ENCODE peak calls at places on chromosomes 13 and 19, in ten cellular contexts. D is adrenal gland, J is ovary, Y is tibial nerve, E is A549, H is IMR-90, K is spleen, Q is body of pancreas, M is stomach, U is H1. O is an unnamed sample.
A peak's percentile ranks its signal among the peaks of the same experiment; 100 is the strongest.

GRCh38 chr13:112442483-112443090 is 66.4 kb downstream of the SPACA7 start:
- DNase-seq in E (no peak), U (no peak), J (no peak), H (peak; percentile 5), M (no peak), Q (no peak), Y (no peak), K (peak; percentile 38), D (peak; percentile 23), O (no peak)

GRCh38 chr19:54456423-54457373 is 6.9 kb downstream of the LENG9 start:
- DNase-seq in Q (no peak), H (no peak), U (no peak), E (no peak), K (peak; percentile 75), M (no peak), J (no peak), D (no peak), Y (no peak), O (no peak)

GRCh38 chr13:56735537-56735942 is 405.2 kb upstream of the PRR20A start:
- DNase-seq in E (no peak), D (no peak), Y (no peak), Q (no peak), H (no peak), U (no peak), M (no peak), J (no peak), K (peak; percentile 50), O (no peak)

GRCh38 chr19:14369399-14370168 is 11.7 kb upstream of the ADGRE5 start:
- DNase-seq in H (peak; percentile 64), D (peak; percentile 62), Q (no peak), M (no peak), E (no peak), U (no peak), Y (no peak), J (no peak), K (no peak), O (no peak)

GRCh38 chr13:108533842-108534241 is 95.6 kb upstream of the MYO16 start:
- DNase-seq in E (no peak), K (no peak), H (no peak), Q (no peak), D (no peak), M (no peak), Y (no peak), J (no peak), U (no peak), O (no peak)

GRCh38 chr19:18173572-18174294 is at the start of gene IFI30:
- DNase-seq in M (peak; percentile 96), E (peak; percentile 45), J (peak; percentile 80), K (peak; percentile 97), H (no peak), D (peak; percentile 85), Q (peak; percentile 96), Y (peak; percentile 66), U (peak; percentile 84), O (peak; percentile 73)

GRCh38 chr19:33459691-33460090 is 61.9 kb downstream of the PEPD start:
- DNase-seq in U (no peak), K (peak; percentile 49), D (peak; percentile 38), H (no peak), Q (no peak), J (no peak), M (no peak), Y (no peak), E (no peak), O (no peak)

GRCh38 chr19:4362871-4363545 is 19.6 kb downstream of the MPND start:
- DNase-seq in E (peak; percentile 47), H (no peak), Y (no peak), D (no peak), M (no peak), U (peak; percentile 76), J (no peak), K (peak; percentile 74), Q (no peak), O (no peak)

GRCh38 chr13:100125946-100126345 is 37.1 kb downstream of the PCCA start:
- DNase-seq in K (no peak), D (no peak), E (no peak), U (no peak), Y (no peak), M (no peak), H (no peak), J (no peak), Q (no peak), O (no peak)
- H3K4me1 ChIP-seq in K (no peaks in the 10 kb centered on the region), D (peaks cover 15% of the 10 kb centered on the region), E (peaks cover 34% of the 10 kb centered on the region), U (peaks cover 2% of the 10 kb centered on the region), Y (no peaks in the 10 kb centered on the region), M (peaks cover 27% of the 10 kb centered on the region), H (peaks cover 2% of the 10 kb centered on the region), J (peaks cover 5% of the 10 kb centered on the region), Q (peaks cover 19% of the 10 kb centered on the region), O (no peaks in the 10 kb centered on the region)

GRCh38 chr19:2242811-2243210 is 6.2 kb downstream of the SF3A2 start:
- DNase-seq in E (no peak), Q (no peak), K (no peak), M (no peak), J (no peak), D (no peak), H (no peak), Y (no peak), U (no peak), O (no peak)

GRCh38 chr19:2242092-2242537 is 5.5 kb downstream of the SF3A2 start:
- DNase-seq in E (no peak), Y (no peak), U (no peak), K (no peak), H (no peak), J (no peak), M (no peak), D (no peak), Q (no peak), O (no peak)

GRCh38 chr19:2239771-2240770 is 3.4 kb downstream of the SF3A2 start:
- DNase-seq in J (no peak), H (peak; percentile 48), E (no peak), M (no peak), Q (no peak), K (no peak), U (no peak), D (peak; percentile 71), Y (no peak), O (no peak)

GRCh38 chr19:2239173-2239572 is 2.5 kb downstream of the SF3A2 start:
- DNase-seq in U (no peak), Q (no peak), E (no peak), D (no peak), K (no peak), J (no peak), H (no peak), M (no peak), Y (no peak), O (no peak)

DNA sequence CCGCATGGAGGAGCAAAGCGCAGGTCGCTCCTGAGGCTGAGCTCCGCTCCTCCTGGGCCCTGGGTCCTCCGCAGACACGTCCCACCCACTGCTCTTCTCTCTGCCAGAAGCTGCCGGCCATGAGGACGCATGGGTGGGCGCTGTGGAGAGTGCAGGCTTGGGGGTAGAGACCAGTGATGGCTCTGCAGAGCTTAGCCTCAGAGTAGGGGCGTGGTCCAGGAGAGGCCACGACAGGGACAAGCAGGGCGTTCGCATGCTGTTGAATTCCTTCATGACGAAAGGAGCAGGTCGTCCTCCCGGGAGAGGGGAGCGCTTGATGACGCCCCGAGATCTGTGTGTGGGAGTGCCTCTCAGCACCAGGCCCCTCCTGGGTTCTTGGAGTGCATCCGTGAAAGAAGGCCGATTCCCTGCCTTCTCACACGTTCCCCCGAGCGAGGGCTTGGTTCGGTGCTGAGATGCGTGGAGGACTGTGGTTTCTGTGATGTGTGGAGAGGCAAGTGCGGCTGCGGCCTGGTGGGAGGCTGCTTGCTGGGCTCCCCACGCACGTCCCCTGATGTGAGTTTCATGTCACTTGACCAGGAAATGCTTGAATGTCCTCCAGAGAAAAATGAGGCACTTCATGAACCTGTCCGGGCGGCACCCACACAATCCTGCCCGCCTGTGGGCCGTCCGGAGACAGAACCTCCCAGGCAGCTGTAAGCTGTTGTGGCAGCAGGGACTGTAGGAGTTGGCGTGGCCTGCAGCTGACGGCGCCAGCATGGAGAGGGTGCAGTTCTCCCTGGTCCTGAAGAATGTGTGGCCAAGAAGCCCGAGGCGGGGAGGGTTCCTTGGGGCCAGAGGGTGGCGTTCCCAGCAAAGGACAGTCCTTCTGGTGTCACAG is 4.5 kb downstream of the SF3A2 start:
- DNase-seq in D (no peak), Q (no peak), U (no peak), H (no peak), E (no peak), K (no peak), J (no peak), M (no peak), Y (no peak), O (no peak)
- H3K4me3 ChIP-seq in D (no peak overlapping the region), Q (no peak overlapping the region), U (no peak overlapping the region), H (no peak overlapping the region), E (no peak overlapping the region), K (peak overlapping the region; percentile 38), J (no peak overlapping the region), M (peak overlapping the region; percentile 88), Y (peak overlapping the region; percentile 37), O (no peak overlapping the region)

DNA sequence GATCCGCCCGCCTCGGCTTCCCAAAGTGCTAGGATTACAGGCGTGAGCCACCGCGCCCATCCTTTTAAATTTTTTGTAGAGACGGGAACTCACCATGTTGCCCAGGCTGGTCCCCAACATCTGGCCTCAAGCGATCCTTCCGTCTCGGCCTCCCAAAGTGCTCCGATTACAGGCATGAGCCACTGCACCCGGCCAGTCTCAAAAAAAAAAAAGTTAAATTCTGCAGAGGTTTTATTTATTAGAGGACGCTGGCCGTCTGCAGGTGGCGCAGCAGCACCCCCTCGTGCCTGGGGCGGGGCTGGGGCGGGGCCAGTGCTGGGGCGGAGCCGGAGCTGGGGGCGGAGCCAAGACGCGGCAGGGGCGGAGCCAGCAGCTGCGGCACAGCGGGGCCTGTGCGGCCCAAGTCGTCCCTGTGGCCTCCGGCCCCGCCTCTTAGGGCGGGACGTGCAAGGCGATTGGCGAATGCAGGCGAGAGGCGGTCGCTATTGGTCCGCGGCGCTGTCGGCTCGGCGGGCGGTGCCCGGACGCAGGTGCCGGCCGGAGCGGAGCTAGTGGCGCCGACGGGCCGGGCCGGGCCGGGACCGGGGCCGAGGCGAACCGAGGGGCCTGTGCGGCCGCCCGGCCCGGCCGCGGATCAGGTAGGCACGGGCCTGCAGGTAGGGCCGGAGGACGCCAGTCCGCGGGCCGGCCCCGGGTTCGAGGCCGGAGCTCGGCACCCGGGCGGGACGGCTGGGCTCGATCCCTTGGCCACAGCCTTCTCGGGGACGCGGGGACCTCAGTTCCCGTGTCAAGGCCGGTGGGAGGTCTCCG is at the start of gene MARCHF2:
- DNase-seq in K (peak; percentile 99), M (peak; percentile 98), U (peak; percentile 96), Y (peak; percentile 89), Q (peak; percentile 99), D (peak; percentile 98), E (peak; percentile 96), J (peak; percentile 97), H (peak; percentile 97), O (peak; percentile 95)
- TF ChIP-seq POLR2A in K (peak; percentile 28), M (no peak), U (no peak), Y (peak; percentile 35), Q (no peak), D (peak; percentile 74), E (peak; percentile 30), J (peak; percentile 41), H (no peak), O (no peak)

DNA sequence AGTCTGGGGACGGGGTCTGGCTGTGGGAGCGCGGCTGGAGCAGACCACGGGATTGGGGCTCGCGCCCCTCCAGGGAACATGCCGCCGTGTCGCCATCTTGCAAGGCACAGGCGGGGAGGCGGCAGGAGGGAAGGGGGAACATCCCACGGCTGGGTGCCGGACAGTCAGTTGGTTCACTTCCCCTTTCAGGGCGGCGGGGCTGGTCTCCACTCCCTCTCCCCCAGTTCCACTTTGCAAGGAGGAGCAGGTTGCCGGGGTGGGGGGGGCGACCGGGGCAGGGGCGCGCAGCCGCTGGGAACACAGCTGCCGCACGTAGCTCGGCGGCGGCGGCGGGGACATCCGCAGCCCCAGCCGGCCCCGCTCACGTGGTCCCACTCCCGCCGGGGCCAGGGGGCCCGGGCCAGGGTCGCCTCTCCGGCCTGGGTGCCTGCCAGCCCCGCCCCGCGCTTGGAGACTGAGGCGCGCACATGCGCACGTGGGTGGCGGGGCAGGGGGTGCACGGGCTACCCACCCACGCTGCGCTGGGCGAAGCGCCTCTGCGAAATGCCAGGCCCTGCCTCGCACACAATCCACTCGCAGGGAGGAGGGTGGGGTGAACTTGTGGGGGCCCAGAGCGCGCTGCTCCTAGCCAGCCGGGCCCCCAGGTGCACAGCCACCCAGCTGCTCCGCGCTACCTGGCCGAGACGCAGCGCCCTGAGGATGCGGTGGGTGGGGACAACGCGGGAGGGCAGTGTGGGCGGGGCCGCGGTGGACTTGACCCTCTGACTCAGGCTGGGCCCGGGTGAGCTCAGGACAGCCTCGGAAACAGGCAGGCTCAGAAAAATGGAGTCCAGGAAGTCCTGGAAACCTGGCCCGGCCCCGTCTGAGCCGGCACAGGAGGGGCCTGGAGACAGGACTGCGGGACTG is 6.4 kb downstream of the KLF16 start:
- DNase-seq in Q (peak; percentile 91), E (peak; percentile 87), K (peak; percentile 97), J (peak; percentile 78), Y (peak; percentile 50), H (peak; percentile 70), D (peak; percentile 96), M (peak; percentile 92), U (peak; percentile 76), O (peak; percentile 50)
- H3K4me1 ChIP-seq in Q (peaks cover 79% of the 10 kb centered on the region), E (peaks cover 87% of the 10 kb centered on the region), K (peaks cover 71% of the 10 kb centered on the region), J (peaks cover 28% of the 10 kb centered on the region), Y (no peaks in the 10 kb centered on the region), H (peaks cover 58% of the 10 kb centered on the region), D (peaks cover 75% of the 10 kb centered on the region), M (peaks cover 100% of the 10 kb centered on the region), U (peaks cover 51% of the 10 kb centered on the region), O (peaks cover 16% of the 10 kb centered on the region)